ENCODE peak calls at places on chromosome 4, in four cellular contexts. One of them, this sample, is unnamed.

GRCh38 chr4:155914782-155915181 is 11.3 kb downstream of the TDO2 start:
- DNase-seq in heart left ventricle: no peak
- DNase-seq in mucosa of descending colon: no peak
- DNase-seq in WTC11: no peak
- DNase-seq in this sample: no peak

GRCh38 chr4:36310793-36311192 is 29.4 kb downstream of the DTHD1 start:
- DNase-seq in heart left ventricle: peak
- DNase-seq in mucosa of descending colon: no peak
- DNase-seq in WTC11: no peak
- DNase-seq in this sample: no peak

GRCh38 chr4:97496298-97496873 is 646.9 kb downstream of the STPG2 start:
- DNase-seq in heart left ventricle: no peak
- DNase-seq in mucosa of descending colon: no peak
- DNase-seq in WTC11: no peak
- DNase-seq in this sample: no peak

GRCh38 chr4:2545321-2546013 is 9.0 kb downstream of the FAM193A start:
- DNase-seq in heart left ventricle: no peak
- DNase-seq in mucosa of descending colon: no peak
- DNase-seq in WTC11: no peak
- DNase-seq in this sample: no peak

GRCh38 chr4:2411786-2412510 is 6.5 kb downstream of the ZFYVE28 start:
- DNase-seq in heart left ventricle: no peak
- DNase-seq in mucosa of descending colon: peak
- DNase-seq in WTC11: peak
- DNase-seq in this sample: no peak

GRCh38 chr4:137610960-137611359 is 78.7 kb upstream of the PCDH18 start:
- DNase-seq in heart left ventricle: no peak
- DNase-seq in mucosa of descending colon: no peak
- DNase-seq in WTC11: peak
- DNase-seq in this sample: no peak

GRCh38 chr4:139229534-139230039 is 50.4 kb downstream of the MGARP start:
- DNase-seq in heart left ventricle: no peak
- DNase-seq in mucosa of descending colon: no peak
- DNase-seq in WTC11: no peak
- DNase-seq in this sample: no peak

GRCh38 chr4:184163813-184164212 is 53.9 kb downstream of the ENPP6 start:
- DNase-seq in heart left ventricle: peak
- DNase-seq in mucosa of descending colon: peak
- DNase-seq in WTC11: peak
- DNase-seq in this sample: no peak

GRCh38 chr4:87716350-87717041 is 66.4 kb downstream of the DMP1 start:
- DNase-seq in heart left ventricle: peak
- DNase-seq in mucosa of descending colon: no peak
- DNase-seq in WTC11: no peak
- DNase-seq in this sample: no peak

GRCh38 chr4:176302283-176303275 is 17.2 kb upstream of the SPCS3 start:
- DNase-seq in heart left ventricle: no peak
- DNase-seq in mucosa of descending colon: no peak
- DNase-seq in WTC11: no peak
- DNase-seq in this sample: no peak

GRCh38 chr4:144831971-144832370 is 186.0 kb downstream of the HHIP start:
- DNase-seq in heart left ventricle: no peak
- DNase-seq in mucosa of descending colon: no peak
- DNase-seq in WTC11: no peak
- DNase-seq in this sample: no peak

GRCh38 chr4:71006203-71006907 is 12.9 kb downstream of the DCK start:
- DNase-seq in heart left ventricle: no peak
- DNase-seq in mucosa of descending colon: no peak
- DNase-seq in WTC11: no peak
- DNase-seq in this sample: no peak

GRCh38 chr4:135804785-135805184 is 1603.2 kb upstream of the PABPC4L start:
- DNase-seq in heart left ventricle: no peak
- DNase-seq in mucosa of descending colon: no peak
- DNase-seq in WTC11: no peak
- DNase-seq in this sample: no peak

GRCh38 chr4:176001171-176002006 is 64.3 kb upstream of the WDR17 start:
- DNase-seq in heart left ventricle: peak
- DNase-seq in mucosa of descending colon: peak
- DNase-seq in WTC11: peak
- DNase-seq in this sample: peak

GRCh38 chr4:80385397-80386280 is 50.1 kb downstream of the CFAP299 start:
- DNase-seq in heart left ventricle: no peak
- DNase-seq in mucosa of descending colon: no peak
- DNase-seq in WTC11: no peak
- DNase-seq in this sample: no peak

GRCh38 chr4:147480891-147481576 is at the start of gene EDNRA:
- DNase-seq in heart left ventricle: peak
- DNase-seq in mucosa of descending colon: no peak
- DNase-seq in WTC11: peak
- DNase-seq in this sample: no peak

GRCh38 chr4:48575964-48576363 is 85.9 kb downstream of the ZAR1 start:
- DNase-seq in heart left ventricle: no peak
- DNase-seq in mucosa of descending colon: no peak
- DNase-seq in WTC11: no peak
- DNase-seq in this sample: no peak

GRCh38 chr4:74900862-74901261 is 32.1 kb upstream of the PARM1 start:
- DNase-seq in heart left ventricle: no peak
- DNase-seq in mucosa of descending colon: no peak
- DNase-seq in WTC11: no peak
- DNase-seq in this sample: no peak

GRCh38 chr4:27003602-27004238 is 143.1 kb downstream of the STIM2 start:
- DNase-seq in heart left ventricle: no peak
- DNase-seq in mucosa of descending colon: no peak
- DNase-seq in WTC11: no peak
- DNase-seq in this sample: no peak

GRCh38 chr4:171721937-171722336 is 91.3 kb upstream of the GALNTL6 start:
- DNase-seq in heart left ventricle: no peak
- DNase-seq in mucosa of descending colon: no peak
- DNase-seq in WTC11: no peak
- DNase-seq in this sample: no peak

GRCh38 chr4:132564920-132565319 is 584.2 kb upstream of the PCDH10 start:
- DNase-seq in heart left ventricle: no peak
- DNase-seq in mucosa of descending colon: no peak
- DNase-seq in WTC11: no peak
- DNase-seq in this sample: no peak

GRCh38 chr4:172726001-172726423 is 442.6 kb upstream of the GALNT7 start:
- DNase-seq in heart left ventricle: no peak
- DNase-seq in mucosa of descending colon: peak
- DNase-seq in WTC11: no peak
- DNase-seq in this sample: no peak

DNA sequence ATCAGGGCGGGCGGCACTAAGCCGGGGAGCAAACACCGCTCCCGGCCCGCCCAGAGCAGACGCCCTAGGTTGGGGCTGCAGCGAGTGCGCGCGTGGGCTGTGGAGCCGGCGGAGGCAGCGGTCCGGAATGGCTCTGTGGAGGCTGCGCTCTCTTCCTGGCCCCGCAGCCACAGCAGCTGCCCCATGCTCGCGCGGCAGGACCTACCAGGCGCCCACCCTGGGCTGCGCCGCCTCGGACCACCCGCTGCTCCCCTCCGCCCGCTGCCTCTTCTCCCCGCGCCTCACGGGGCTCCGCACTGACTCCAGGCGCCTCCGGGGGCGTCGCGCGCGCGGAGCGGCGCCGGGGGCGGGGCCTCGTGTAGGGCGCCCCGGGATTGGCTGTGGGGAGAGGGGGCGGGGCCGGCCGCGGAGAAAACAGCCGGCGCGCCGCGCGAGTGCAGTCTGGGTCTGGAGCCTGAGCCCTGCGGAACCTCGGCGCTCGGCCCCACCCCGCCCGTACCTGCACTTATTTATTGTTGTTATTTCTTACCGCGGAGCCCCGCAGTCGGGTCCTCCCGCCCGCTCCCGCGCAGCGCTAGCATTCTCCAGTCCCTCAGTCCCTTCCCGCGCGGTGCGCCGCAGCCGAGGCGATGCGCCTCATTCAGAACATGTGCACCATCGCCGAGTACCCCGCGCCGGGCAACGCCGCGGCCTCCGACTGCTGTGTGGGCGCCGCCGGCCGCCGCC is at the start of gene RASL11B:
- DNase-seq in heart left ventricle: peak
- DNase-seq in mucosa of descending colon: peak
- DNase-seq in WTC11: peak
- DNase-seq in this sample: peak
- TF ChIP-seq CTCF in heart left ventricle: peak
- TF ChIP-seq CTCF in mucosa of descending colon: no peak
- TF ChIP-seq CTCF in WTC11: no peak
- TF ChIP-seq CTCF in this sample: peak

DNA sequence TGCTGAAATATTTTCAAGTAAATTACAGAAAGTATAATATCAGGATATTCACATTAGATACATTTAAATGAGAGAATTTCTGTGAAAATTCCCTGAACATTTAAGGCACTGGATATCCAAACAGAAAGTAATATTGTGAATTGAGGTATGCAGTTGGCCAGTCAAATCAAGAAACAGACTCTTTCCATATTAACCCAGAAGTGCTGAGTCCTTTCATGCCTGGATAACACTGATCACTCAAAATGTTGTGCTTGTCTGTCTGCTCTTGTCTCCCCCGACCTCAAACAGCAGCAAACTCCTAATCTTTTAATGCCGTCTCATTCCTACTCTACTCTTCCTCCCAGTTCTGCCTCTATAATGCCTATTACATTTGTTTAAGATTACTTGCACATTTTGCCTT is 51.2 kb downstream of the TBC1D9 start:
- DNase-seq in heart left ventricle: no peak
- DNase-seq in mucosa of descending colon: no peak
- DNase-seq in WTC11: no peak
- DNase-seq in this sample: no peak
- TF ChIP-seq CTCF in heart left ventricle: no peak
- TF ChIP-seq CTCF in mucosa of descending colon: no peak
- TF ChIP-seq CTCF in WTC11: no peak
- TF ChIP-seq CTCF in this sample: no peak

GRCh38 chr4:164931551-164932324 is 45.7 kb downstream of the TRIM61 start:
- DNase-seq in heart left ventricle: no peak
- DNase-seq in mucosa of descending colon: no peak
- DNase-seq in WTC11: no peak
- DNase-seq in this sample: no peak

GRCh38 chr4:164930647-164931046 is 46.8 kb downstream of the TRIM61 start:
- DNase-seq in heart left ventricle: no peak
- DNase-seq in mucosa of descending colon: peak
- DNase-seq in WTC11: no peak
- DNase-seq in this sample: no peak

GRCh38 chr4:164933244-164933643 is 44.2 kb downstream of the TRIM61 start:
- DNase-seq in heart left ventricle: no peak
- DNase-seq in mucosa of descending colon: no peak
- DNase-seq in WTC11: no peak
- DNase-seq in this sample: no peak

GRCh38 chr4:164937576-164938270 is 39.7 kb downstream of the TRIM61 start:
- DNase-seq in heart left ventricle: no peak
- DNase-seq in mucosa of descending colon: no peak
- DNase-seq in WTC11: peak
- DNase-seq in this sample: no peak

GRCh38 chr4:164935363-164935762 is 42.1 kb downstream of the TRIM61 start:
- DNase-seq in heart left ventricle: no peak
- DNase-seq in mucosa of descending colon: no peak
- DNase-seq in WTC11: peak
- DNase-seq in this sample: no peak
- TF ChIP-seq CTCF in heart left ventricle: no peak
- TF ChIP-seq CTCF in mucosa of descending colon: no peak
- TF ChIP-seq CTCF in WTC11: peak
- TF ChIP-seq CTCF in this sample: peak

GRCh38 chr4:3768842-3769641 is 2.9 kb downstream of the ADRA2C start:
- DNase-seq in heart left ventricle: no peak
- DNase-seq in mucosa of descending colon: no peak
- DNase-seq in WTC11: no peak
- DNase-seq in this sample: no peak
- TF ChIP-seq CTCF in heart left ventricle: no peak
- TF ChIP-seq CTCF in mucosa of descending colon: no peak
- TF ChIP-seq CTCF in WTC11: no peak
- TF ChIP-seq CTCF in this sample: no peak

DNA sequence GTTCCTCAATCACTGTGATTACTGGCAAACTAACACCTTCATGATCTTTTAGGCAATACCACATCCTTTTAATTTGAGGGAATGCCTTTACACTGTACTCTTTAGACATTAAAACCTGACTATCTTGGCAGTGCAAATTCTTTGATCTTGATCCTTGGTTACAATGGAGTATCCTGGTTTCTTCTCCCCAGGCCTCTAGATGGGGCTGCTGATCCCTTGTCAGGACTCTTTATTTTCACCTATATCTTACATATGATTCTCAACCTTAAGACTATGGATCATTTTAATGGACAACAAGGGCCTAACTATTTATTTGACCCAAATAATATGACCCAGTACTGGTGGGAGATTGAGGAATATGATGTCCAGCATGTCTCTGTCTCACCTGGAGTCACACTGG is 1005.5 kb upstream of the INTU start:
- DNase-seq in heart left ventricle: no peak
- DNase-seq in mucosa of descending colon: no peak
- DNase-seq in WTC11: peak
- DNase-seq in this sample: no peak
- TF ChIP-seq CTCF in heart left ventricle: peak
- TF ChIP-seq CTCF in mucosa of descending colon: no peak
- TF ChIP-seq CTCF in WTC11: no peak
- TF ChIP-seq CTCF in this sample: peak